ENCODE peak calls at places on chromosomes 1 and 21, in four cellular contexts. H, O, Q and Z are unnamed samples.

GRCh38 chr1:76176020-76176419 is 101.5 kb downstream of the ST6GALNAC3 start:
- DNase-seq in O (no peak), H (no peak), Q (no peak), Z (no peak)

GRCh38 chr1:227004796-227005195 is 64.7 kb downstream of the COQ8A start:
- DNase-seq in H (no peak), O (no peak), Q (no peak), Z (no peak)

GRCh38 chr1:204255225-204255624 is 41.4 kb upstream of the GOLT1A start:
- DNase-seq in O (no peak), H (no peak), Q (no peak), Z (no peak)

GRCh38 chr1:118346940-118347339 is 161.9 kb upstream of the SPAG17 start:
- DNase-seq in H (no peak), O (no peak), Q (no peak), Z (no peak)

GRCh38 chr1:27940297-27940696 is 5.5 kb downstream of the SMPDL3B start:
- DNase-seq in Q (peak), O (peak), H (peak), Z (peak)

GRCh38 chr1:114719424-114719787 is 2.8 kb upstream of the NRAS start:
- DNase-seq in Q (no peak), H (no peak), O (peak), Z (peak)

GRCh38 chr1:39268112-39268581 is 63.7 kb downstream of the MACF1 start:
- DNase-seq in H (no peak), Q (peak), O (peak), Z (peak)

GRCh38 chr1:181490740-181491712 is 7.7 kb downstream of the CACNA1E start:
- DNase-seq in H (no peak), O (peak), Q (peak), Z (no peak)

GRCh38 chr1:108016451-108016920 is 51.5 kb upstream of the VAV3 start:
- DNase-seq in Q (no peak), H (no peak), O (peak), Z (peak)

GRCh38 chr1:159921700-159922498 is 3.4 kb downstream of the TAGLN2 start:
- DNase-seq in Q (no peak), O (no peak), H (no peak), Z (peak)

GRCh38 chr1:52727114-52727586 is 897 bp downstream of the ZYG11B start:
- DNase-seq in H (no peak), Q (no peak), O (peak), Z (no peak)

GRCh38 chr1:59427784-59428183 is 130.9 kb downstream of the FGGY start:
- DNase-seq in Q (no peak), O (no peak), H (no peak), Z (no peak)

GRCh38 chr21:45336870-45337269 is 49.2 kb upstream of the POFUT2 start:
- DNase-seq in Q (no peak), H (peak), O (no peak), Z (no peak)

GRCh38 chr1:24349891-24350290 is 30.7 kb downstream of the GRHL3 start:
- DNase-seq in O (peak), H (no peak), Q (no peak), Z (no peak)

GRCh38 chr1:53835491-53835890 is 2.6 kb downstream of the NDC1 start:
- DNase-seq in O (peak), Q (no peak), H (no peak), Z (peak)

GRCh38 chr21:32143222-32143939 is 135.5 kb downstream of the MIS18A start:
- DNase-seq in O (peak), H (no peak), Q (peak), Z (no peak)
- TF ChIP-seq CTCF in O (no peak), H (no peak), Q (no peak), Z (no peak)

GRCh38 chr1:167685844-167686243 is 35.9 kb upstream of the MPZL1 start:
- DNase-seq in Q (no peak), O (no peak), H (no peak), Z (no peak)

GRCh38 chr1:167681497-167682102 is 40.2 kb upstream of the MPZL1 start:
- DNase-seq in H (no peak), Q (no peak), O (no peak), Z (no peak)

GRCh38 chr1:167683226-167683625 is 38.6 kb upstream of the MPZL1 start:
- DNase-seq in Q (no peak), O (no peak), H (no peak), Z (no peak)

GRCh38 chr1:167681024-167681423 is 40.8 kb upstream of the MPZL1 start:
- DNase-seq in H (no peak), O (no peak), Q (no peak), Z (no peak)

GRCh38 chr1:167683641-167684502 is 37.9 kb upstream of the MPZL1 start:
- DNase-seq in O (no peak), Q (no peak), H (peak), Z (peak)
- TF ChIP-seq CTCF in O (no peak), Q (no peak), H (no peak), Z (no peak)

GRCh38 chr1:4871373-4871772 is 217.0 kb downstream of the AJAP1 start:
- DNase-seq in Q (no peak), H (no peak), O (no peak), Z (no peak)

GRCh38 chr1:4868521-4868920 is 214.1 kb downstream of the AJAP1 start:
- DNase-seq in Q (no peak), H (no peak), O (no peak), Z (no peak)
- TF ChIP-seq CTCF in Q (no peak), H (no peak), O (no peak), Z (no peak)

DNA sequence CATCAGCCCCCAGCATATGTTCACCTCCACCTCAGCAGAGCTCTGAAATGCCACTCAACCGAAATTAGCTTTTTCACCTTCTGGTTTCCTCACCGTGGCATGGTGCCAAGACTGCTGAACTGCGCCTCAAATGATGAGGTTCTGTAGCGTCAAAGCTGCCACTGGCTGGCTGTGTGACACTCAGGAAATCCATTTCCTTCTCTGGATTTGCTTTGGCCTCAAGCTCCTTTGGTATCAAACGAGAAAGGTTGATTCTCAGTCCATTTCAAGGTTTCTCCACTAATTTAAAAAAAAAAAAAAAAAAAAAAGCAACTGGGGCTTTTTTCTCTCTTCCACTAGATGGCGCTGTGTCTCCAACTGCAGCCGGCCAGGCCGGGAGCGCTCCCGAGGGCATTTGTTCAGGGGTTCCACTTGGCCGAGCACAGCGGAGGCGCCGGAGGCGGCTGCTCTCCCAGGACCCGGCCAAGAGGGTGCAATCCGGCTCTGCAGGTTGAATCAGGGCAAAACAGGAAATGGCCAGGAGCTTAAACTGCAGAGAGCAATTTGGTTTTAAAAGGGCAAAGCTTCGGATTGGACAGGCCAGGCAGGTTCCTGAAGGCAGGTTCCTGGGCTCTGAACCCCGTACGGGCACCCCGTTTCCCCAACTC is 26.5 kb upstream of the PLA2G2C start:
- DNase-seq in O (peak), Q (peak), H (peak), Z (peak)
- TF ChIP-seq CTCF in O (peak), Q (peak), H (peak), Z (peak)

GRCh38 chr21:33302055-33302454 is 22.7 kb upstream of the IFNAR1 start:
- DNase-seq in O (no peak), H (no peak), Q (no peak), Z (no peak)
- TF ChIP-seq CTCF in O (no peak), H (no peak), Q (no peak), Z (no peak)

DNA sequence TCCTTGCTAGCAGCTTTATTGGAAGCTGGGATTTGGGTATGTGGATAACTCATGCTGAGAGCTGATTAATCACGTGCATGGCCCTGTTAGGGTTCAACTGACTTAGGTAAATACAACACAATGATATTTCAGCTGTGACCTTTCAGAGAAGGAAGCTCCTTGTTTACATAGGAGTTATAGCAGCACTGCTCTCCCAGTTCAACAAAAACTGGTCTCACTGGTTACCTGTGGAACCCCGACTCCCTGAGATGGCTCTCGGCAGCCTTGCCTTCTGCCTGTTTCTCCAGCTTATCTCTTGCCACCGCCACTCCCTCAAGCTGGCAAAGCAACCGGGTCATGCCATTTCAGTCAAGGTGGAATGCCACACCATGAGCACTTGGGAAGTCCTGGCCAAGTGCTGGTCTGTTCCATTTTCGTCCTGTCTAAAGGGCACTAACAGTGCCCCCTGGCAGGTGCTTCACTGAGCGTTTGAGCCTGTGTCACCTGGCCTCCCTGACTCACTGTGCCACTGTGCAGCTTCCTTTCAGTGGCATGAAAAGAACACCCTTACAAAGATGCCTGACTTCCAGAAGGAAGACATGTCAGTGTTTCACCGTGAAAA is 31.6 kb downstream of the DOP1B start:
- DNase-seq in H (peak), Q (no peak), O (no peak), Z (no peak)
- TF ChIP-seq CTCF in H (no peak), Q (no peak), O (no peak), Z (no peak)

DNA sequence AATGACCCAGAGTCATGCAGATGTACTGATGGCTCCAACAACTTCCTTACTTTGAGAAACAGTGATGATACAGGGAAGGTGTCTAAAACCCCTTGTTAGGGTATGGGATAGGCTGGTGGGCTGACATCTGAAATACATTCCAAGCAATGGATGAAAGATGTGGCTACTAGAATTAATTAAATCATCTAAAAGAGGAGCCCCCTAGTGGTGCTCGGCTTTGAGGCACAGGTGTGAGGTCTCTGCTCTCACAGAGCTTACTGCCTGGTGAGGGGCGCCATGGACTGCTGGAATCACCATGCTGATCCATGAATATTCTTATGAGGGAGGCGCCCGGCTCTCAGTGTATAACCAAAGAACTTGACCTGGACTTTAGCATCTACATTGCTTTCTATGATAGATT is 48.5 kb downstream of the GNG4 start:
- DNase-seq in Q (no peak), H (no peak), O (peak), Z (peak)
- TF ChIP-seq CTCF in Q (no peak), H (peak), O (peak), Z (peak)

GRCh38 chr1:84298688-84299535 is 2.6 kb upstream of the SAMD13 start:
- DNase-seq in O (peak), H (peak), Q (peak), Z (peak)
- TF ChIP-seq CTCF in O (no peak), H (no peak), Q (no peak), Z (no peak)